ENCODE peak calls at places on chromosomes 1 and 21, in ten cellular contexts. N is MM.1S, J is Calu3, D is brain microvascular endothelial cell, A is lung, F is testis, V is left ventricle myocardium inferior, P is ovary, L is fibroblast of the aortic adventitia, B is GM10248. C is an unnamed sample.

GRCh38 chr1:17826165-17826488 is 71.0 kb downstream of the ACTL8 start:
- DNase-seq in N (no peak), J (peak; percentile 52), D (peak; percentile 5), A (peak; percentile 36), F (peak; percentile 81), V (peak; percentile 53), P (no peak), L (peak; percentile 45), B (peak; percentile 55), C (peak; percentile 65)

GRCh38 chr1:17895401-17895800 is 140.3 kb downstream of the ACTL8 start:
- DNase-seq in N (no peak), J (no peak), D (no peak), A (no peak), F (no peak), V (no peak), P (no peak), L (no peak), B (no peak), C (no peak)

GRCh38 chr1:74425669-74426068 is 86.7 kb downstream of the LRRC53 start:
- DNase-seq in N (no peak), J (no peak), D (peak; percentile 13), A (no peak), F (no peak), V (no peak), P (no peak), L (no peak), B (no peak), C (no peak)

GRCh38 chr1:167912294-167912693 is 1.6 kb downstream of the ADCY10 start:
- DNase-seq in N (no peak), J (no peak), D (no peak), A (no peak), F (no peak), V (no peak), P (no peak), L (no peak), B (no peak), C (no peak)

GRCh38 chr1:156384658-156385057 is 15.6 kb downstream of the RHBG start:
- DNase-seq in N (no peak), J (no peak), D (no peak), A (no peak), F (no peak), V (no peak), P (no peak), L (no peak), B (no peak), C (no peak)

GRCh38 chr1:197980457-197980856 is 63.3 kb downstream of the LHX9 start:
- DNase-seq in N (no peak), J (no peak), D (no peak), A (no peak), F (no peak), V (no peak), P (no peak), L (no peak), B (no peak), C (no peak)

GRCh38 chr1:118147542-118147941 is 37.5 kb downstream of the SPAG17 start:
- DNase-seq in N (no peak), J (no peak), D (peak; percentile 18), A (no peak), F (no peak), V (no peak), P (no peak), L (peak; percentile 60), B (no peak), C (no peak)

GRCh38 chr21:32770514-32771133 is 931 bp downstream of the PAXBP1 start:
- DNase-seq in N (peak; percentile 35), J (peak; percentile 5), D (peak; percentile 6), A (peak; percentile 36), F (peak; percentile 48), V (peak; percentile 18), P (no peak), L (no peak), B (no peak), C (no peak)

GRCh38 chr1:87518794-87519193 is 190.1 kb downstream of the LMO4 start:
- DNase-seq in N (no peak), J (no peak), D (no peak), A (no peak), F (no peak), V (no peak), P (no peak), L (no peak), B (no peak), C (no peak)

GRCh38 chr1:87523466-87523865 is 194.8 kb downstream of the LMO4 start:
- DNase-seq in N (no peak), J (no peak), D (no peak), A (no peak), F (no peak), V (no peak), P (peak; percentile 41), L (peak; percentile 6), B (no peak), C (no peak)

GRCh38 chr1:87524021-87524754 is 195.5 kb downstream of the LMO4 start:
- DNase-seq in N (no peak), J (no peak), D (no peak), A (no peak), F (no peak), V (peak; percentile 23), P (no peak), L (no peak), B (no peak), C (no peak)

GRCh38 chr1:87515781-87516180 is 187.1 kb downstream of the LMO4 start:
- DNase-seq in N (no peak), J (no peak), D (no peak), A (no peak), F (no peak), V (no peak), P (no peak), L (peak; percentile 40), B (no peak), C (no peak)

GRCh38 chr1:87521446-87521845 is 192.8 kb downstream of the LMO4 start:
- DNase-seq in N (no peak), J (no peak), D (no peak), A (no peak), F (no peak), V (no peak), P (no peak), L (no peak), B (no peak), C (no peak)
- TF ChIP-seq CTCF in N (no peak), J (no peak), D (no peak), A (no peak), F (no peak), V (no peak), P (no peak), L (no peak), B (no peak), C (no peak)

GRCh38 chr21:36430841-36431240 is 45.6 kb downstream of the CHAF1B start:
- DNase-seq in N (no peak), J (no peak), D (peak; percentile 51), A (no peak), F (no peak), V (no peak), P (no peak), L (peak; percentile 68), B (no peak), C (no peak)

GRCh38 chr21:36427502-36427901 is 42.3 kb downstream of the CHAF1B start:
- DNase-seq in N (no peak), J (no peak), D (no peak), A (no peak), F (no peak), V (no peak), P (no peak), L (no peak), B (no peak), C (no peak)

GRCh38 chr21:36428789-36429671 is 43.8 kb downstream of the CHAF1B start:
- DNase-seq in N (no peak), J (no peak), D (no peak), A (no peak), F (no peak), V (no peak), P (no peak), L (no peak), B (no peak), C (no peak)

GRCh38 chr21:36431252-36431651 is 46.1 kb downstream of the CHAF1B start:
- DNase-seq in N (no peak), J (no peak), D (no peak), A (no peak), F (no peak), V (no peak), P (no peak), L (no peak), B (no peak), C (no peak)

DNA sequence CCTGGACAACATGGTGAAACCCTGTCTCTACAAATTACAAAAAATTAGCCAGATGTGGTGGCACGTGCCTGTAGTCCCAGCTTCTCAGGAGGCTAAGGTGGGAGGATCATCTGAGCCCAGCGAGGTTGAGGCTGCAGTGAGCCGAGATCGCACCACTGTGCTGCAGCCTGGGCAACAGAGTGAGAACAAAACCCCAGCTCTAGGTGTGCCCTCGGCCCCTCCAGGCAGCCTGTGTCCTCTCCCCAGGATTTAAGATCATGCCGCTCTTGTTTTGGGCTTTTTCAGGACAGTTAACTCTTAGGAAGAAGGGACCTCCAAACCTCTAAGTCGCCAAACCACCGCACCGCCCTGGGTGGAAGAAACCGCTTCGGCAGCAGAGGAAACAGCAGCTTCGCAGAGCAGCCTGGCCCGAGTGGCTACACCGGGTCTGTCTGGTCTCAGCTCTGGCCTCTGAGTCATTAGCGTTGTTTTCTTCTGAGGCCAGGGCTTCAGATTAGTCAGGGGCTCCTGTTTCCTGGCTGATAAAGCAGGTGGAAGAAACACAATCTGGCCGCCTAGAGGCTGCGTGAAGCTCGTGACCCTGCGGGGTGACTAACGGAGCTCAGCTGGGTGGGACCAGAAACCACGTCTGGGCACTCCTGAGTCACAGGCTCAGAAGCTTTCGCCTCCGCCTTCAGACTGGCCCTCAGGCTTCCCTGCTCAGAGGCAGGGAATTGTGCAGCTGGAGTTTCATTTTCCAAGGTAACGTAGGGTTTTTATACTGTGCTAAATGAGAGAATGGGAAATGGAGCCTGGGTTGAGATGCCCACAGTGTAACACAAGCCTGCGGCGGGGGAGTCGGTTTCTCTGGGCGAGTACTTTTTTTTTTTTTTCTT is 44.7 kb downstream of the CHAF1B start:
- DNase-seq in N (no peak), J (peak; percentile 88), D (peak; percentile 100), A (peak; percentile 69), F (peak; percentile 76), V (peak; percentile 64), P (peak; percentile 81), L (peak; percentile 99), B (peak; percentile 84), C (peak; percentile 86)
- TF ChIP-seq CTCF in N (no peak), J (no peak), D (peak; percentile 36), A (no peak), F (no peak), V (no peak), P (peak; percentile 47), L (peak; percentile 7), B (no peak), C (no peak)

DNA sequence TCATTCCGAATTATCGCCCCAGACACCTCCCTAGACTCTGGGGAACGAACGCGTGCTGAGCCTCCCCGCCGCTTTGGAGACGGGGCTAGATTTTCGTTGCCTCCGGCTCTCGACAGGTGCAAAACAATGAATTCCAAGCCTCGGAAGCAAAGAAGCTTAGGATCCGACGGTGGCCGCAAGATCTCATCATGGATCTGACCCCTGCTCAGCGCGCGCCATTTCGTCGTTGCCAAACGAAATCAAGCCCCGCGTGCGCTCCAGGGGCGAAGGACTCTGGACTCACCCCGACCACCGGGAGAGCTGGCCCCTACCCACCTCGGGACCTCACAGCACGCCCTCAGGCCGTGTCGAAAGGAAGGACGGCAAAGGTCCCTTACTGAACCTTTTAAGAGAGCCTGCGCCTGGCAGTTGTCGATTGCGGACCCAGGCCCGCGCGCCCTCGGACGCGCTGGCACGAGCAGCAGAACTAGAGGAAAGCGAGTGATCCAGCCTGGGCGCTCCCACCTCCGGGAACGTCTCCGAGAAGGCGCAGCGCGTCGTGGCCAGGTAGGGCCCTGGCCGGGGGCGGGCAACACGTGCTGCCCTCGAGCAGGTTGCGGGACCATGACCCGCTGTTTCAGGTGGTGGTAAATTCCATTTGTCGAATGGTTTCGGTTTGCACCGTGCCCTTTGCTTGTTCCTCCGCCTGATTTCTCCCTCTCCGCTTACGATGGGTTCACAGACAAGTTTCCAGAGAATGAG is 1.6 kb upstream of the RUNX3 start:
- DNase-seq in N (no peak), J (no peak), D (no peak), A (no peak), F (no peak), V (no peak), P (no peak), L (no peak), B (no peak), C (no peak)
- TF ChIP-seq CTCF in N (no peak), J (no peak), D (no peak), A (no peak), F (no peak), V (no peak), P (no peak), L (no peak), B (peak; percentile 5), C (no peak)

GRCh38 chr21:26961704-26962103 is 5.2 kb downstream of the ADAMTS5 start:
- DNase-seq in N (no peak), J (no peak), D (no peak), A (no peak), F (no peak), V (no peak), P (peak; percentile 38), L (no peak), B (no peak), C (no peak)
- TF ChIP-seq CTCF in N (no peak), J (no peak), D (peak; percentile 43), A (no peak), F (no peak), V (peak; percentile 29), P (peak; percentile 33), L (peak; percentile 35), B (no peak), C (no peak)

C was measured in GM13976.